ENCODE peak calls at places on chromosomes 6 and 20, in five cellular contexts. L is epithelial cell of proximal tubule, I is upper lobe of right lung, X is omental fat pad, O is Caco-2. V is an unnamed sample.

GRCh38 chr6:32785781-32786533 is 22.6 kb upstream of the HLA-DQB2 start:
- DNase-seq in L (peak; percentile 33), I (no peak), X (no peak), O (peak; percentile 48), V (peak; percentile 50)

GRCh38 chr20:57479196-57479595 is 45.7 kb downstream of the CTCFL start:
- DNase-seq in L (no peak), I (peak; percentile 25), X (no peak), O (no peak), V (no peak)

GRCh38 chr6:156954191-156954590 is 177.0 kb downstream of the ARID1B start:
- DNase-seq in L (no peak), I (no peak), X (no peak), O (no peak), V (no peak)

GRCh38 chr6:132041706-132042105 is 90.5 kb upstream of the CCN2 start:
- DNase-seq in L (no peak), I (no peak), X (no peak), O (no peak), V (no peak)

GRCh38 chr6:46044876-46045617 is 29.4 kb upstream of the CLIC5 start:
- DNase-seq in L (peak; percentile 73), I (no peak), X (peak; percentile 51), O (no peak), V (no peak)

GRCh38 chr20:44734938-44735337 is 10.7 kb upstream of the KCNK15 start:
- DNase-seq in L (no peak), I (no peak), X (no peak), O (no peak), V (no peak)

GRCh38 chr20:33291830-33292355 is 8.9 kb downstream of the BPIFB1 start:
- DNase-seq in L (no peak), I (peak; percentile 74), X (no peak), O (peak; percentile 74), V (peak; percentile 76)

GRCh38 chr20:51456511-51457280 is 85.8 kb downstream of the NFATC2 start:
- DNase-seq in L (peak; percentile 65), I (peak; percentile 96), X (peak; percentile 98), O (peak; percentile 64), V (no peak)

GRCh38 chr6:142845624-142846458 is 99.1 kb downstream of the HIVEP2 start:
- DNase-seq in L (peak; percentile 59), I (peak; percentile 90), X (peak; percentile 55), O (peak; percentile 83), V (no peak)

GRCh38 chr6:107409942-107410341 is 49.4 kb downstream of the PDSS2 start:
- DNase-seq in L (no peak), I (no peak), X (no peak), O (no peak), V (no peak)

GRCh38 chr20:62900692-62901584 is 25.4 kb downstream of the DIDO1 start:
- DNase-seq in L (no peak), I (no peak), X (no peak), O (peak; percentile 78), V (peak; percentile 50)

GRCh38 chr6:25637946-25638345 is 14.1 kb upstream of the SCGN start:
- DNase-seq in L (no peak), I (no peak), X (no peak), O (peak; percentile 47), V (no peak)

GRCh38 chr6:38554700-38555413 is 84.9 kb downstream of the BTBD9 start:
- DNase-seq in L (peak; percentile 30), I (no peak), X (no peak), O (no peak), V (no peak)

GRCh38 chr6:52262620-52263344 is 18.5 kb upstream of the IL17F start:
- DNase-seq in L (no peak), I (no peak), X (no peak), O (no peak), V (no peak)

GRCh38 chr20:59994697-59995122 is 36.5 kb downstream of the CDH26 start:
- DNase-seq in L (no peak), I (peak; percentile 81), X (no peak), O (peak; percentile 70), V (no peak)

GRCh38 chr6:44725070-44725469 is 337.6 kb downstream of the CDC5L start:
- DNase-seq in L (no peak), I (no peak), X (no peak), O (no peak), V (no peak)

GRCh38 chr6:119137194-119138072 is 59.0 kb upstream of the FAM184A start:
- DNase-seq in L (no peak), I (no peak), X (no peak), O (no peak), V (no peak)

GRCh38 chr6:18260448-18261106 is 3.8 kb downstream of the DEK start:
- DNase-seq in L (no peak), I (no peak), X (no peak), O (no peak), V (peak; percentile 31)

GRCh38 chr6:11251553-11252358 is 19.3 kb upstream of the NEDD9 start:
- DNase-seq in L (no peak), I (no peak), X (peak; percentile 54), O (no peak), V (no peak)

GRCh38 chr6:42378536-42378935 is 73.2 kb downstream of the TRERF1 start:
- DNase-seq in L (no peak), I (no peak), X (no peak), O (no peak), V (no peak)

GRCh38 chr6:125154184-125155135 is 887 bp downstream of the TPD52L1 start:
- DNase-seq in L (peak; percentile 42), I (peak; percentile 78), X (no peak), O (peak; percentile 64), V (peak; percentile 46)

GRCh38 chr6:170393807-170394399 is 87.3 kb downstream of the FAM120B start:
- DNase-seq in L (no peak), I (no peak), X (no peak), O (no peak), V (no peak)

GRCh38 chr20:48826883-48827771 is 672 bp downstream of the PREX1 start:
- DNase-seq in L (no peak), I (peak; percentile 70), X (no peak), O (peak; percentile 50), V (peak; percentile 65)

GRCh38 chr6:50116797-50117542 is 67.2 kb upstream of the DEFB112 start:
- DNase-seq in L (no peak), I (no peak), X (no peak), O (no peak), V (no peak)

GRCh38 chr6:169851641-169852503 is 100.5 kb downstream of the ERMARD start:
- DNase-seq in L (no peak), I (peak; percentile 64), X (no peak), O (no peak), V (no peak)

GRCh38 chr6:16737926-16738325 is 23.3 kb downstream of the ATXN1 start:
- DNase-seq in L (no peak), I (no peak), X (no peak), O (no peak), V (no peak)

GRCh38 chr6:136669299-136669699 is 119.1 kb upstream of the MAP7 start:
- DNase-seq in L (peak; percentile 91), I (no peak), X (no peak), O (no peak), V (no peak)

GRCh38 chr20:33640287-33640686 is 21.8 kb upstream of the C20orf144 start:
- DNase-seq in L (no peak), I (no peak), X (no peak), O (peak; percentile 67), V (no peak)

GRCh38 chr6:149897855-149898744 is at the start of gene RAET1E:
- DNase-seq in L (no peak), I (peak; percentile 40), X (no peak), O (no peak), V (no peak)
- TF ChIP-seq CTCF in L (no peak), I (no peak), X (no peak), O (no peak), V (no peak)

GRCh38 chr6:56963043-56963442 is 8.1 kb downstream of the BEND6 start:
- DNase-seq in L (no peak), I (no peak), X (no peak), O (no peak), V (no peak)

GRCh38 chr6:56959938-56960337 is 5.0 kb downstream of the BEND6 start:
- DNase-seq in L (no peak), I (no peak), X (no peak), O (no peak), V (no peak)

GRCh38 chr6:56962451-56962850 is 7.5 kb downstream of the BEND6 start:
- DNase-seq in L (no peak), I (no peak), X (no peak), O (no peak), V (no peak)

GRCh38 chr6:56959094-56959493 is 4.2 kb downstream of the BEND6 start:
- DNase-seq in L (no peak), I (no peak), X (no peak), O (no peak), V (no peak)

DNA sequence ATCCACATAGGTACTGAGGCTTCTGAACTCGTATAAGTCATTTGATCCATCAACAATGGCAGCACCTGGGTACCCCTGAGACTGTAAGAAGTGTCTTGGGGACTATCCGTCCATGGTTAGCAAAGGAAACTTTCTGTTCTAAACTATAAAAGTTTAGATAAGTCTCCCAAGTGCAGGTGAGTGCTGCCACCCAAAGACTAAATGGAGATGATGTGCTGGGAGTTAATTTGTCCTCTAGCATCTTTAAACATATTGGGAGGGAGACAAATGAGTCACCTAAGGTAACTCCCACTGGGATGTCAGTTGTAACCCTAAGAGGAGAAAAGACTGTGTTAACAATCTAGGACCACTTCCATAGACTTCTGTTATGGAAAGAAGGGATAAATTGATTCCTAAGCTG is 6.2 kb downstream of the BEND6 start:
- DNase-seq in L (no peak), I (no peak), X (no peak), O (no peak), V (no peak)
- TF ChIP-seq CTCF in L (no peak), I (no peak), X (no peak), O (no peak), V (peak; percentile 43)

DNA sequence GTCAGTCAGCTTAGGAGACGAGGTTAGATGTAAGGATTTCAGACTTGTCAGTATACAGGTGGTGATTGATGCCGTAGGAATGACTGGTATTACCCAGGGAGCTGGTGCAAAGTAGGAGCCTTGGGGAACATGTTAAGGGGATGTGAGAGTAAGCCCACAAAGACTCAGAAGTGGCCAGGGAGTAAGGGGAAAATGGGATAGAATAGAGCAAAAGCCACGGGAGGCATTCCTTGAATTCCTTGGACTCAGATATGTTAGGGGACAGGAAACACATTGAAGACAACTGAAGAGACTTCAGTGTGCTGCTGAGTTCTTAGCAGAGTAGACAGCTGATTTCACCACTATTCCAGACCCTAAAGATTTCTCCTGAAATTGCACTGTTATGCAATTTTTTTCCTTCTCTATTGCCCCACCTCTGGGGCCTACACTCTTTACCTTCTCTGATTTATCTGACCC is 1.2 kb upstream of the ACAT2 start:
- DNase-seq in L (no peak), I (no peak), X (no peak), O (no peak), V (no peak)
- TF ChIP-seq CTCF in L (no peak), I (no peak), X (no peak), O (no peak), V (no peak)

DNA sequence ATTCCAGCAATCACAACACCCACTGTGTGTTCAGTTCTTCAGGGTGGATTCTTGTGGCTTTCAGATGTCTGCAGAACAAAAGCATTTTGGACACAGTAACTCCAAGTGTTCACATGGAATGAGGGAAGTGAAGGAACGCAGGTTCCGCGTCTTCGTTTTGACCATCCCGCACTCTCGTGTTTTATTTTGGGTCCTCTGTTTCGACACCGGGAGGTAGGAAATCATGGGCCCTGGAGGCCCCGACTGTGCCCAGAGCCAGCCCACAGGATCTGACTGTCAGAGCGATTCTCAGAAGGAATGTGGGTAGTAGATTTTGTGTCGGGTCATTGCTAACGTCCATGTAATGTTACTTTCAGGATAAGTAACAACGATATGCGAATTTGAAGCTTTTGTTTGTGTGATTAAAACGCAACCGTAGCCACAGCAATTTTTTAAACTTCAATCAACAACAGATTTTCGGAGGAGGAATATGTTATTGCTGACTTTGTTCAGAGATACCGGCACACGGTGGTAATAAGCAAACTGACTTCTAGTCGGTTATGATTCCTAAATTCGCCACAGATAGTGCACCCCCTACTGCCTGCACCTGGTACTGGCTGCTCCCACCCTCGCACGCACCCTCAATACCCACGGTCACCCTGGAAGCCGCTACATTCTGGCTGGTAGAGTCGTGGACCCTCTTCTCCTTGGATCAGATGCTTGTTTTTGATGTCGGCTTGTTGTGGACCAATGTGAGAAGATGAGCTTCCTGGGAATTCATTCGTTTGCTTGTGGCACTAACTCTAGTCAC is 10.5 kb downstream of the NPEPL1 start:
- DNase-seq in L (no peak), I (no peak), X (no peak), O (no peak), V (no peak)
- TF ChIP-seq CTCF in L (peak; percentile 43), I (peak; percentile 30), X (no peak), O (peak; percentile 51), V (peak; percentile 38)

V was measured in GM13977.